ENCODE peak calls at places on chromosomes 6 and 20, in five cellular contexts. T is neuronal stem cell, O is H9, H is mesenchymal stem cell, V is trophoblast cell. E is an unnamed sample.

GRCh38 chr6:79410806-79411205 is 126.4 kb downstream of the LCA5 start:
- DNase-seq in T (peak), O (no peak), H (no peak), V (no peak), E (no peak)

GRCh38 chr20:44050925-44051660 is 135.9 kb downstream of the JPH2 start:
- DNase-seq in T (no peak), O (peak), H (no peak), V (no peak), E (no peak)

GRCh38 chr20:44603327-44603726 is 20.9 kb downstream of the PKIG start:
- DNase-seq in T (no peak), O (no peak), H (no peak), V (no peak), E (no peak)

GRCh38 chr6:124334359-124334758 is 530.7 kb downstream of the NKAIN2 start:
- DNase-seq in T (no peak), O (no peak), H (no peak), V (no peak), E (no peak)

GRCh38 chr20:986733-987355 is 15.3 kb downstream of the RSPO4 start:
- DNase-seq in T (no peak), O (no peak), H (no peak), V (peak), E (no peak)

GRCh38 chr6:42781811-42782688 is at the start of gene BICRAL:
- DNase-seq in T (peak), O (peak), H (peak), V (peak), E (peak)

GRCh38 chr20:17594443-17594842 is 24.6 kb downstream of the DSTN start:
- DNase-seq in T (no peak), O (no peak), H (peak), V (peak), E (no peak)

GRCh38 chr6:158475344-158476302 is 84.3 kb upstream of the TMEM181 start:
- DNase-seq in T (no peak), O (no peak), H (peak), V (no peak), E (no peak)

GRCh38 chr20:36744764-36745191 is 1.1 kb downstream of the NDRG3 start:
- DNase-seq in T (no peak), O (peak), H (no peak), V (peak), E (no peak)

GRCh38 chr6:94463306-94463705 is 1043.9 kb upstream of the EPHA7 start:
- DNase-seq in T (no peak), O (peak), H (no peak), V (no peak), E (no peak)

GRCh38 chr6:160139420-160139851 is 17.8 kb downstream of the SLC22A1 start:
- DNase-seq in T (no peak), O (no peak), H (peak), V (peak), E (peak)

GRCh38 chr6:157605484-157605883 is 217.6 kb upstream of the SNX9 start:
- DNase-seq in T (no peak), O (no peak), H (no peak), V (no peak), E (no peak)

GRCh38 chr6:25498510-25498909 is 153.5 kb upstream of the SCGN start:
- DNase-seq in T (no peak), O (no peak), H (no peak), V (no peak), E (no peak)

GRCh38 chr20:57280221-57280620 is 13.8 kb upstream of the BMP7 start:
- DNase-seq in T (no peak), O (no peak), H (no peak), V (no peak), E (no peak)
- H2BK12ac ChIP-seq in T (no peak), O (no peak), H (no peak), V (no peak), E (no peak)

DNA sequence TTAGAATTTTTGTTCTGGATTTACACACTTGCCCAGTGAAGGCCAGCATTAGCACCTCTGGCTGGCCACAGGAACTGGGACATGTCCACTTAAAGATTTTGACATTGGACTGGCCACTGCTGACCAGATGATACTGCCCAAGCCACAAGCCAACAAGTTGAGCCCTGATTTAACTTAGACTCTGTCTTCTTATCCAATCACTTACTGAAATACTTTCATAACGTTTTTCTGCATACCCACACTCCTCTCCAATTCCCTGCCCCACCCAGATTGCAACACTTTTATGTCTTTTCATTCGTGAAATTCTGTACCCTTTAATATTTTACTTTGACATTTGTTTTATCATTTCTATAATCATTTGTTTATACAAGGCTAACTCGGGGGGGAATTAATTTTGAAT is 170.3 kb upstream of the TAB2 start:
- DNase-seq in T (no peak), O (no peak), H (no peak), V (peak), E (no peak)
- H2BK12ac ChIP-seq in T (no peak), O (no peak), H (no peak), V (no peak), E (no peak)

GRCh38 chr6:68046302-68046701 is 588.8 kb upstream of the ADGRB3 start:
- DNase-seq in T (no peak), O (no peak), H (no peak), V (no peak), E (no peak)
- H2BK12ac ChIP-seq in T (no peak), O (no peak), H (no peak), V (no peak), E (no peak)

DNA sequence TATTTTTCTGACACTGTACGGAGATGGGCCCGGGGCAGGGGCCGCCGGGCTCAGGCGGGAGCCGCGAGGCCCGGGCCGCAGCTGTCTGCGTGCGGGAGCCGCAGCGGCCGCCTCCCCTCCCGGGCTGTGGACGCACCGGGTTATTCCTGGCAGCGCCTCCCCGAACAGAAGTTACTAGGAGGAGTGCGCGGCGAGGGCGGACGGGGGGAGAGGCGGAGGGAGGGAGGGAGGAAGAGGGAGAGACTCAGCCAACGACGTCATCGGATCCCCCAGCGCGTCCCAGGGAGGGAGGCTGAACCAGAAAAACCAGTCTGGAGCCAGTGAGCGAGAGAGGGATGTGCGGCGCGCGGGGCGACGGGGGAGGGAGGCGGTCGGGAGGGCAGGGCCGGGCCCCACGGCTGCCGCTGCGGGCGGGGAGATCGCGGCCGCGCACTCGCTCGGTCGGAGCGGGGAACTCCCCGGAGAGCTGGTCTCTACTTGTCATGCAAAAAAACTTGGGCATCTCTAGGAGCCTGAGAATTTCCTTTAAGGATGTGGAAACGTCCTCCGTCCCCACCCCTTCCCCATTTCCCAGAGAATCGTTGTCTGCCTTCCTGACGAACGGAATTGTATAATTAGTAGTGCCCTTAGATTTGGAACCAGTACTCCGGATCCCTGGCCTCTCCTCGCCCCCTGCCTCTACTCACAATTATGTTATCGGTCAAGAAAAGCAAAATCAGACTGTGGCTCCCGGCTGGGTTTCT is 1.4 kb upstream of the HIVEP2 start:
- DNase-seq in T (peak), O (peak), H (peak), V (peak), E (peak)
- H2BK12ac ChIP-seq in T (no peak), O (no peak), H (no peak), V (peak), E (no peak)

GRCh38 chr6:33297406-33297955 is 1.3 kb downstream of the RGL2 start:
- DNase-seq in T (no peak), O (peak), H (no peak), V (peak), E (no peak)

GRCh38 chr6:33299237-33299944 is 649 bp upstream of the RGL2 start:
- DNase-seq in T (peak), O (peak), H (peak), V (peak), E (no peak)

GRCh38 chr6:33297956-33298772 is 578 bp downstream of the RGL2 start:
- DNase-seq in T (peak), O (peak), H (peak), V (peak), E (peak)

GRCh38 chr6:33296797-33297405 is 1.8 kb downstream of the RGL2 start:
- DNase-seq in T (no peak), O (no peak), H (no peak), V (no peak), E (no peak)

GRCh38 chr6:33298773-33299236 is at the start of gene RGL2:
- DNase-seq in T (no peak), O (no peak), H (peak), V (no peak), E (no peak)
- H2BK12ac ChIP-seq in T (no peak), O (no peak), H (peak), V (peak), E (peak)

GRCh38 chr20:63673951-63674350 is 15.8 kb downstream of the RTEL1 start:
- DNase-seq in T (no peak), O (no peak), H (no peak), V (no peak), E (no peak)

GRCh38 chr20:63667858-63668257 is 9.7 kb downstream of the RTEL1 start:
- DNase-seq in T (no peak), O (no peak), H (no peak), V (no peak), E (no peak)

GRCh38 chr20:63668351-63668750 is 10.2 kb downstream of the RTEL1 start:
- DNase-seq in T (no peak), O (no peak), H (no peak), V (no peak), E (no peak)

GRCh38 chr20:63675681-63676368 is 17.7 kb downstream of the RTEL1 start:
- DNase-seq in T (no peak), O (no peak), H (no peak), V (no peak), E (no peak)

DNA sequence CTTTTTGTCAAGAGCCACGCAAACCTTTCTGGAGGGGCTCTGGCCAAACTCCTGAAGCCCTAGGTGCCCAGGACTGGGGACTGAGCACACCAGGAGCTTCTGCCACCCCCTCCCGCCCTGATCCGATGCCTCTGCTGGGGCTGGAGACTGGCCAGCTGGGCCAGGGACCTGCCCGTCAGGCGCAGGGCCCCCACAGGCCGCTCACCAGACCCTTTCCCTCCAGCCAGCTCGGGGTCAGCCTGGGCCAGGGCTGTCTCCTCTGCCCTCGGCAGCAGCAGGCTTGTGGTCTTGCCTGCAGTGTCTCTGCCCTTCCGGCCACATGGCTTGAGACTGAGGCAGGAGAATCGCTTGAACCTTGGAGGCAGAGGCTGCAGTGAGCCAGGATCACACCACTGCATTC is 14.6 kb downstream of the RTEL1 start:
- DNase-seq in T (no peak), O (no peak), H (no peak), V (no peak), E (no peak)
- H2BK12ac ChIP-seq in T (no peak), O (no peak), H (no peak), V (no peak), E (no peak)

GRCh38 chr6:73564578-73565345 is 43.9 kb upstream of the EEF1A1 start:
- DNase-seq in T (no peak), O (no peak), H (no peak), V (no peak), E (no peak)
- H2BK12ac ChIP-seq in T (no peak), O (peak), H (no peak), V (peak), E (peak)